ENCODE peak calls at places on chromosomes 4 and X, in nine cellular contexts. O, C, R, L, P, H, X, A and U are unnamed samples.
A peak's percentile ranks its signal among the peaks of the same experiment; 100 is the strongest.

GRCh38 chr4:3563403-3563802 is 31.2 kb upstream of the LRPAP1 start:
- DNase-seq in O (no peak), C (no peak), R (no peak), L (no peak), P (no peak), H (no peak), X (no peak), A (no peak), U (no peak)

GRCh38 chr4:176841730-176842129 is 49.0 kb upstream of the VEGFC start:
- DNase-seq in O (no peak), C (no peak), R (no peak), L (no peak), P (no peak), H (no peak), X (no peak), A (peak; percentile 92), U (no peak)

GRCh38 chr4:13285336-13285735 is 198.8 kb downstream of the RAB28 start:
- DNase-seq in O (no peak), C (no peak), R (no peak), L (no peak), P (no peak), H (no peak), X (no peak), A (no peak), U (no peak)

GRCh38 chr4:74109116-74109791 is 10.3 kb upstream of the CXCL2 start:
- DNase-seq in O (peak; percentile 28), C (no peak), R (peak; percentile 90), L (no peak), P (peak; percentile 62), H (no peak), X (peak; percentile 50), A (peak; percentile 97), U (no peak)

GRCh38 chrX:120697053-120697452 is 67.2 kb upstream of the C1GALT1C1 start:
- DNase-seq in O (no peak), C (peak; percentile 36), R (no peak), L (no peak), P (no peak), H (peak; percentile 29), X (no peak), A (no peak), U (no peak)

GRCh38 chr4:53863163-53863562 is 201.2 kb downstream of the CHIC2 start:
- DNase-seq in O (no peak), C (no peak), R (no peak), L (peak; percentile 80), P (no peak), H (no peak), X (peak; percentile 34), A (peak; percentile 49), U (no peak)

GRCh38 chr4:111776546-111776945 is 368.7 kb upstream of the FAM241A start:
- DNase-seq in O (no peak), C (no peak), R (no peak), L (no peak), P (no peak), H (no peak), X (no peak), A (no peak), U (no peak)

GRCh38 chr4:106421441-106422296 is 53.1 kb upstream of the GIMD1 start:
- DNase-seq in O (no peak), C (no peak), R (no peak), L (no peak), P (no peak), H (no peak), X (no peak), A (peak; percentile 12), U (no peak)

GRCh38 chrX:110561036-110561435 is 202.4 kb downstream of the RTL9 start:
- DNase-seq in O (no peak), C (no peak), R (no peak), L (no peak), P (no peak), H (no peak), X (no peak), A (no peak), U (no peak)

GRCh38 chrX:110558406-110558805 is 199.8 kb downstream of the RTL9 start:
- DNase-seq in O (no peak), C (no peak), R (no peak), L (no peak), P (no peak), H (no peak), X (no peak), A (no peak), U (no peak)

GRCh38 chrX:110563276-110563675 is 204.6 kb downstream of the RTL9 start:
- DNase-seq in O (no peak), C (no peak), R (no peak), L (no peak), P (no peak), H (no peak), X (no peak), A (no peak), U (no peak)

DNA sequence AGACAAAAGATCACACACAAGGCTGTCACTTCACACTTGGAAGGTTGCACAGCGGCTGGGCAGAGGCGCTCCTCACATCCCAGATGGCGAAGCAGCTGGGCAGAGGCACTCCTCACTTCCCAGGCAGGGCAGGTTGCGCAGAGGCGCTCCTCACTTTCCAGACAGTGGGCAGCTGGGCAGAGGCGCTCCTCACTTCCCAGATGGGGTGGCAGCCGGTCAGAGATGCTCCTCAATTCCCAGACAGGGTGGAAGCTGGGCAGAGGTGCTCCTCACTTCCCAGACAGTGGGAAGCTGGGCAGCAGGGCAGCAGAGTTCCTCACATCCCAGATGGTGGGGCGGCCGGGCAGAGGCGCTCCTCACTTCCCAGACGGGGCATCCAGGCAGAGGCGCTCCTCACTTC is 199.2 kb downstream of the RTL9 start:
- DNase-seq in O (no peak), C (no peak), R (no peak), L (no peak), P (no peak), H (no peak), X (no peak), A (no peak), U (no peak)
- H3K9me3 ChIP-seq in O (peaks cover 15% of the 10 kb centered on the region), C (no peaks in the 10 kb centered on the region), R (no peaks in the 10 kb centered on the region), L (no peaks in the 10 kb centered on the region), P (no peaks in the 10 kb centered on the region), H (no peaks in the 10 kb centered on the region), X (no peaks in the 10 kb centered on the region), A (peaks cover 6% of the 10 kb centered on the region), U (no peaks in the 10 kb centered on the region)

GRCh38 chrX:155998116-155998515 is 620 bp downstream of the IL9R start:
- DNase-seq in O (no peak), C (no peak), R (no peak), L (no peak), P (no peak), H (no peak), X (no peak), A (no peak), U (no peak)
- H3K9me3 ChIP-seq in O (peaks cover 5% of the 10 kb centered on the region), C (no peaks in the 10 kb centered on the region), R (no peaks in the 10 kb centered on the region), L (no peaks in the 10 kb centered on the region), P (peaks cover 41% of the 10 kb centered on the region), H (no peaks in the 10 kb centered on the region), X (no peaks in the 10 kb centered on the region), A (peaks cover 3% of the 10 kb centered on the region), U (no peaks in the 10 kb centered on the region)

GRCh38 chrX:149639568-149639967 is 8.0 kb upstream of the TMEM185A start:
- DNase-seq in O (no peak), C (no peak), R (no peak), L (no peak), P (no peak), H (no peak), X (no peak), A (no peak), U (no peak)

GRCh38 chrX:149641832-149642231 is 10.2 kb upstream of the TMEM185A start:
- DNase-seq in O (no peak), C (no peak), R (no peak), L (no peak), P (no peak), H (no peak), X (no peak), A (no peak), U (no peak)

GRCh38 chrX:149641432-149641831 is 9.8 kb upstream of the TMEM185A start:
- DNase-seq in O (no peak), C (no peak), R (no peak), L (no peak), P (no peak), H (no peak), X (no peak), A (no peak), U (no peak)

GRCh38 chrX:149643496-149643895 is 11.9 kb upstream of the TMEM185A start:
- DNase-seq in O (no peak), C (no peak), R (no peak), L (no peak), P (no peak), H (no peak), X (no peak), A (no peak), U (no peak)

DNA sequence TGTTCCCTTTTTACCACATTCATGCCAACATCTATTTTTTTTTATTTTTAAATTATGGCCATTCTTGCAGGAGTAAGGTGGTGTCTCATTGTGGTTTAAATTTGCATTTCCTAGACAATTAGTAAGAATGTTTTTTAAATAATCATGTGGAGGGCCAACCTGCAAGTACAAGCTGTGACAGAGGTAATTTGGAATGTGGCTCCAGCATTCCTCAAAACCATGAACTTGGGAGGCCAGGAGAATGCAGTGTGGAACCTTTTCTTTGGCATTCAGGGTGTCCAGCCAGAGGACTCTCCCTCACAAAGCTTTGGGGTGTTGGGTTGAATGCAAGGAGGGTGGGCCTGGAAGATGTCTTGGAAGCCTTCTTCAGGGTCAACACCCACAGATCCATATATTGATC is 7.3 kb upstream of the TMEM185A start:
- DNase-seq in O (no peak), C (no peak), R (peak; percentile 55), L (no peak), P (no peak), H (no peak), X (no peak), A (peak; percentile 4), U (no peak)
- H3K9me3 ChIP-seq in O (no peaks in the 10 kb centered on the region), C (no peaks in the 10 kb centered on the region), R (no peaks in the 10 kb centered on the region), L (no peaks in the 10 kb centered on the region), P (peaks cover 30% of the 10 kb centered on the region), H (no peaks in the 10 kb centered on the region), X (no peaks in the 10 kb centered on the region), A (no peaks in the 10 kb centered on the region), U (no peaks in the 10 kb centered on the region)

GRCh38 chr4:657338-658030 is 16.6 kb downstream of the ATP5ME start:
- DNase-seq in O (peak; percentile 2), C (no peak), R (no peak), L (peak; percentile 64), P (peak; percentile 24), H (no peak), X (no peak), A (no peak), U (no peak)

GRCh38 chr4:654871-655734 is 19.0 kb downstream of the ATP5ME start:
- DNase-seq in O (peak; percentile 1), C (no peak), R (no peak), L (no peak), P (no peak), H (no peak), X (no peak), A (no peak), U (no peak)

GRCh38 chr4:655735-656151 is 18.3 kb downstream of the ATP5ME start:
- DNase-seq in O (peak; percentile 1), C (no peak), R (no peak), L (peak; percentile 54), P (no peak), H (no peak), X (no peak), A (no peak), U (no peak)

GRCh38 chr4:658031-658667 is 15.9 kb downstream of the ATP5ME start:
- DNase-seq in O (no peak), C (no peak), R (no peak), L (peak; percentile 66), P (peak; percentile 20), H (no peak), X (no peak), A (no peak), U (no peak)

DNA sequence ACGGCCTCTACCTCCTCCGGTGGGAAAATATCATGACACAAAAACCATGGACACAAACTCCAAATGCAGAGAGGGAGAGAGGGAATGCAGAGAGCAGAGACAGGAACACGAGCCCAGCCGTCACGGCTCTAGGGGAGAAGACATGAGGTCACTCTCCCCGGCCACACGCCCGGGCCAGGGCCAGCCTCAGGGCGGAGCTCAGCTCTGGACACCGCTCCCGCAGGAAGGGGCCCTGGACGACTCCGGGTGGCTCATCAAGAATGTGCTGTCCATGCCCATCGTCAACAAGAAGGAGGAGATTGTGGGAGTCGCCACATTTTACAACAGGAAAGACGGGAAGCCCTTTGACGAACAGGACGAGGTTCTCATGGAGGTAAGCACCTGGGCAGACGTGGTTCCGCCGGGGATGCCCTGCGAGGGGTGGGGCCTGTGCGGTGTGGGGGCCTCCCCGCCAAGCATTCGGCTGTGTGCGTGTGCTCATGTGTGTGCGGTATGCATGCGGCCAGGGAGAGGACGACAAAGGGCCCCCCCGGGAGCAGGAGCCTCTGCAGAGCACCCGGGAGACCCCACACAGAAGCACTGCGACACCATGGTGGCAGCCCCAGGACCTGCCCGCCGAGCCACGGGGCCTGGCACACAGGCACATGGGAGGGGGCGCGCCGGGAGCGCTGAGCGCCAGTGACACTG is 17.3 kb downstream of the ATP5ME start:
- DNase-seq in O (peak; percentile 2), C (no peak), R (no peak), L (no peak), P (no peak), H (no peak), X (no peak), A (no peak), U (no peak)
- H3K9me3 ChIP-seq in O (no peaks in the 10 kb centered on the region), C (no peaks in the 10 kb centered on the region), R (no peaks in the 10 kb centered on the region), L (no peaks in the 10 kb centered on the region), P (no peaks in the 10 kb centered on the region), H (no peaks in the 10 kb centered on the region), X (no peaks in the 10 kb centered on the region), A (peaks cover 18% of the 10 kb centered on the region), U (no peaks in the 10 kb centered on the region)